ENCODE peak calls at places on chromosomes 12 and 14, in ten cellular contexts. W, K, L, J, Y, O, V, Q, E and M are unnamed samples.
A peak's percentile ranks its signal among the peaks of the same experiment; 100 is the strongest.

GRCh38 chr12:20368653-20369163 is 371 bp downstream of the PDE3A start:
- DNase-seq in W (no peak), K (peak; percentile 23), L (peak; percentile 47), J (no peak), Y (peak; percentile 72), O (peak; percentile 78), V (no peak), Q (no peak), E (no peak), M (no peak)

GRCh38 chr12:69792533-69792932 is 32.5 kb upstream of the MYRFL start:
- DNase-seq in W (no peak), K (no peak), L (no peak), J (no peak), Y (no peak), O (no peak), V (no peak), Q (no peak), E (no peak), M (no peak)

GRCh38 chr12:114226241-114226928 is 179.6 kb downstream of the TBX5 start:
- DNase-seq in W (no peak), K (no peak), L (no peak), J (peak; percentile 52), Y (no peak), O (no peak), V (no peak), Q (no peak), E (no peak), M (no peak)

GRCh38 chr12:268483-268840 is 5.8 kb upstream of the SLC6A13 start:
- DNase-seq in W (no peak), K (no peak), L (no peak), J (no peak), Y (no peak), O (no peak), V (no peak), Q (no peak), E (no peak), M (no peak)

GRCh38 chr14:41663478-41663845 is 56.8 kb downstream of the LRFN5 start:
- DNase-seq in W (no peak), K (no peak), L (no peak), J (no peak), Y (no peak), O (no peak), V (no peak), Q (no peak), E (no peak), M (no peak)

GRCh38 chr14:49975286-49975685 is 82.4 kb downstream of the ARF6 start:
- DNase-seq in W (no peak), K (no peak), L (no peak), J (no peak), Y (no peak), O (no peak), V (no peak), Q (no peak), E (no peak), M (no peak)

GRCh38 chr12:6347367-6348338 is 5.8 kb upstream of the TNFRSF1A start:
- DNase-seq in W (no peak), K (no peak), L (peak; percentile 86), J (no peak), Y (no peak), O (peak; percentile 84), V (no peak), Q (no peak), E (no peak), M (peak; percentile 83)

GRCh38 chr12:57603758-57604453 is 718 bp upstream of the DTX3 start:
- DNase-seq in W (no peak), K (peak; percentile 41), L (peak; percentile 77), J (peak; percentile 52), Y (no peak), O (peak; percentile 90), V (no peak), Q (peak; percentile 43), E (no peak), M (no peak)

GRCh38 chr12:105504286-105504685 is 173.8 kb downstream of the C12orf75 start:
- DNase-seq in W (no peak), K (no peak), L (no peak), J (no peak), Y (no peak), O (no peak), V (peak; percentile 31), Q (no peak), E (no peak), M (no peak)

GRCh38 chr12:77667101-77667500 is 163.6 kb upstream of the NAV3 start:
- DNase-seq in W (no peak), K (no peak), L (no peak), J (no peak), Y (no peak), O (no peak), V (no peak), Q (no peak), E (no peak), M (no peak)

GRCh38 chr14:92958373-92959188 is 35.6 kb downstream of the CHGA start:
- DNase-seq in W (no peak), K (no peak), L (no peak), J (no peak), Y (no peak), O (no peak), V (no peak), Q (no peak), E (no peak), M (no peak)

GRCh38 chr14:52002542-52002941 is 13.2 kb downstream of the RTRAF start:
- DNase-seq in W (no peak), K (no peak), L (no peak), J (no peak), Y (no peak), O (no peak), V (no peak), Q (no peak), E (no peak), M (no peak)
- H3K36me3 ChIP-seq in W (peaks cover 70% of the 10 kb centered on the region), K (peaks cover 74% of the 10 kb centered on the region), L (no peaks in the 10 kb centered on the region), J (peaks cover 97% of the 10 kb centered on the region), Y (peaks cover 79% of the 10 kb centered on the region), O (peaks cover 6% of the 10 kb centered on the region), V (peaks cover 64% of the 10 kb centered on the region), Q (peaks cover 100% of the 10 kb centered on the region), E (peaks cover 95% of the 10 kb centered on the region), M (peaks cover 24% of the 10 kb centered on the region)

DNA sequence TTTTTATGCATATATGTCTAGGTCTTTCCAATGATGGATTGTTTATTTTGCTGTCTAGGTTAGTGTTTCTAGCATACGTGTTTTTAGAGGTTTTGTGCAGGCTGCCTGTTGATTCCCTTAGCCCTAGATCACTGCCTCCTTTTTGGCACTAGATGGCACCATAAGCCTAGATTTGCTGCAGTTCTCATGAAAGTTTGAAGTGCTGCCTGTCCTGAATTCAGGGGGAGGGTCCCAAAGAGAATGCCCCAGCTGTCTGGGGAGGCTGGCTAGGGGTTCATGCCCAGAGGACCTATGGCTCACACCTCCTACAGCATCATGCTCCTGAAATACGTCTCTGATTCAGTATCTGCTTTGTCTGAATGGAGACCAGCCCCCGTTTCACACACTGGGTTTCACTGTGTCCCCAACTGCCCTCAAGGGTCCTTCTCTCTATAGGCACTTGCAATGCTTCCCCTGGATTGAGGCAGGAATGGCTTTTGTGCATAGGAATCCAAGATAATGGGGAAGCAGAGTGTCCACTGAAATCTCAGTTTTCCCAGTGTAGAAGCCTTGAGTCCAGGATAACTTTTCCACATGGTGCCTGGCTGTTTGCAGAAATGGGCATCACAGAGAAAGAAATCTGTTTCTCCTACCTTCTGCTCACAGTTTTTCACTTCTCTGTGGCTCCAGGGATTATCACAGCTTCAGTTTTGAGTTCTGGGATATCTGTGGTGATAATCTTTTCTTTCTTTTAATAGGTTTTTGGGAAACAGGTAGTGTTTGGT is 14.2 kb upstream of the TXNRD1 start:
- DNase-seq in W (no peak), K (peak; percentile 26), L (peak; percentile 61), J (peak; percentile 69), Y (peak; percentile 67), O (no peak), V (no peak), Q (peak; percentile 29), E (peak; percentile 61), M (peak; percentile 41)
- TF ChIP-seq EP300 in W (no peak), K (no peak), L (no peak), J (no peak), Y (no peak), O (no peak), V (no peak), Q (no peak), E (no peak), M (no peak)

GRCh38 chr12:51005671-51006070 is 20.5 kb downstream of the SLC11A2 start:
- DNase-seq in W (no peak), K (no peak), L (no peak), J (no peak), Y (no peak), O (no peak), V (no peak), Q (peak; percentile 38), E (no peak), M (no peak)

GRCh38 chr12:51000245-51000644 is 25.9 kb downstream of the SLC11A2 start:
- DNase-seq in W (no peak), K (no peak), L (no peak), J (no peak), Y (no peak), O (no peak), V (no peak), Q (no peak), E (no peak), M (no peak)

GRCh38 chr12:50999139-50999538 is 27.0 kb downstream of the SLC11A2 start:
- DNase-seq in W (no peak), K (no peak), L (no peak), J (no peak), Y (no peak), O (no peak), V (no peak), Q (no peak), E (no peak), M (no peak)

GRCh38 chr12:51004504-51004903 is 21.7 kb downstream of the SLC11A2 start:
- DNase-seq in W (no peak), K (no peak), L (no peak), J (no peak), Y (no peak), O (no peak), V (no peak), Q (no peak), E (no peak), M (no peak)

DNA sequence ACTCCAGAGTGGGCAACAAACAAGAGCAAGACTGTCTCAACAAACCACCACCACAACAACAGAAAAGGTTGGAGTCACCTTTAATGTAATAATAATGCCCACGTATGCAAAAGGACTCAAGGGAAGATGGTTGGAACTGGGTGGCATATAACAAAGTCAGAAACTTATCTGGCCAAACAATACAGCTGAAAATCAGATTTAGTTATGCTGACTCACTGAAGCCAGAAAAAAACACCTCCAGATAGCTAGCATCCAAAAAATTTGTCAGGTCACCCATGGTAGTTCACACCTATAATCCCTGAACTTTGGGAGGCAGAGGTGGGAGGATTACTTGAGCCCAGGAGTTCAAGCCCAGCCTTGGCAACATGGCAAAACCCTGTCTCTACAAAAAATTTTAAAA is 24.4 kb downstream of the SLC11A2 start:
- DNase-seq in W (no peak), K (no peak), L (no peak), J (no peak), Y (no peak), O (no peak), V (no peak), Q (no peak), E (no peak), M (no peak)
- H3K36me3 ChIP-seq in W (peaks cover 90% of the 10 kb centered on the region), K (peaks cover 26% of the 10 kb centered on the region), L (no peaks in the 10 kb centered on the region), J (peaks cover 21% of the 10 kb centered on the region), Y (peaks cover 45% of the 10 kb centered on the region), O (peaks cover 24% of the 10 kb centered on the region), V (peaks cover 93% of the 10 kb centered on the region), Q (peaks cover 92% of the 10 kb centered on the region), E (peaks cover 58% of the 10 kb centered on the region), M (peaks cover 98% of the 10 kb centered on the region)

DNA sequence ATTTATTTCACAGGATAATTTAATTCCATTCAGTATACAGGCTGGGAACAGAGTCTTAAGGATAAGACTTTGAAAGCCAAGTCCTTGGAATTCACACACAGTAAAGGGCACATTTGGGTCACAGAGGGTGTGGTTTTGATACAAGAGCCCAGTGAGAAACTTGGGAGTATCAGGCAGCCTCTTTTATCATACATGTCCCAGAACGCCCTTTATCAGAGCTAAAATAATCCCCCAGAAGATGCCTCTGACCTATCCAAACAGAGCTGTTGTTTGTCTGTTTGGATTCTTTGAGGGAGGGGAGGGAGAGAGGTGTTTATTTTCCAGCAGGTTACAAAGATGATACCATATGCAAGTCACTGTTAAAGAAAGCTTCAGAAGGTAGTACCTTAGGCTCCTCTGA is 167.6 kb downstream of the PRKCH start:
- DNase-seq in W (no peak), K (no peak), L (no peak), J (no peak), Y (no peak), O (no peak), V (no peak), Q (no peak), E (peak; percentile 5), M (no peak)
- TF ChIP-seq EP300 in W (no peak), K (no peak), L (no peak), J (no peak), Y (no peak), O (no peak), V (no peak), Q (no peak), E (peak; percentile 6), M (no peak)